ENCODE peak calls at places on chromosomes 12 and 14, in ten cellular contexts. R is pancreas, C is AG04450, K is Calu3, X is neural crest cell, G is mucosa of descending colon, E is left lung, U is astrocyte of the cerebellum, P is AG09309, W is type B pancreatic cell. I is an unnamed sample.

GRCh38 chr12:91913651-91914050 is 232.0 kb downstream of the BTG1 start:
- DNase-seq in R (no peak), C (no peak), K (no peak), X (no peak), G (no peak), E (no peak), U (no peak), P (no peak), W (no peak), I (no peak)

GRCh38 chr12:94169966-94170689 is 21.8 kb downstream of the PLXNC1 start:
- DNase-seq in R (no peak), C (no peak), K (no peak), X (no peak), G (no peak), E (no peak), U (no peak), P (no peak), W (no peak), I (no peak)

GRCh38 chr14:65949711-65950516 is 536.3 kb upstream of the CCDC196 start:
- DNase-seq in R (peak; percentile 73), C (no peak), K (peak; percentile 58), X (no peak), G (no peak), E (peak; percentile 54), U (peak; percentile 9), P (no peak), W (no peak), I (peak; percentile 23)

GRCh38 chr14:91144425-91145145 is 30.7 kb downstream of the DGLUCY start:
- DNase-seq in R (no peak), C (peak; percentile 52), K (no peak), X (no peak), G (no peak), E (no peak), U (no peak), P (no peak), W (no peak), I (no peak)

GRCh38 chr12:109727746-109728726 is 14.4 kb downstream of the FAM222A start:
- DNase-seq in R (peak; percentile 35), C (no peak), K (no peak), X (no peak), G (peak; percentile 21), E (peak; percentile 20), U (no peak), P (no peak), W (no peak), I (no peak)

GRCh38 chr12:49476091-49476490 is 62.7 kb upstream of the KCNH3 start:
- DNase-seq in R (no peak), C (no peak), K (no peak), X (no peak), G (no peak), E (no peak), U (no peak), P (no peak), W (no peak), I (no peak)

GRCh38 chr12:43882578-43883178 is 46.8 kb downstream of the TMEM117 start:
- DNase-seq in R (no peak), C (peak; percentile 54), K (peak; percentile 25), X (no peak), G (no peak), E (no peak), U (peak; percentile 61), P (peak; percentile 35), W (no peak), I (peak; percentile 55)

GRCh38 chr12:14845350-14845750 is 2.0 kb upstream of the ART4 start:
- DNase-seq in R (no peak), C (peak; percentile 48), K (peak; percentile 50), X (peak; percentile 36), G (no peak), E (no peak), U (peak; percentile 46), P (no peak), W (no peak), I (peak; percentile 64)

GRCh38 chr12:42766754-42767153 is 177.2 kb upstream of the PRICKLE1 start:
- DNase-seq in R (no peak), C (no peak), K (no peak), X (no peak), G (no peak), E (no peak), U (no peak), P (no peak), W (no peak), I (no peak)

GRCh38 chr12:76713130-76713529 is 50.8 kb upstream of the ZDHHC17 start:
- DNase-seq in R (no peak), C (no peak), K (no peak), X (no peak), G (no peak), E (no peak), U (no peak), P (no peak), W (no peak), I (no peak)
- TF ChIP-seq CTCF in R (no peak), C (no peak), K (no peak), X (no peak), G (no peak), E (no peak), U (no peak), P (no peak), W (no peak), I (no peak)

GRCh38 chr14:71515520-71515919 is 416.7 kb upstream of the RGS6 start:
- DNase-seq in R (no peak), C (no peak), K (no peak), X (no peak), G (no peak), E (no peak), U (no peak), P (no peak), W (no peak), I (no peak)
- TF ChIP-seq CTCF in R (no peak), C (no peak), K (no peak), X (no peak), G (no peak), E (no peak), U (no peak), P (no peak), W (no peak), I (no peak)

DNA sequence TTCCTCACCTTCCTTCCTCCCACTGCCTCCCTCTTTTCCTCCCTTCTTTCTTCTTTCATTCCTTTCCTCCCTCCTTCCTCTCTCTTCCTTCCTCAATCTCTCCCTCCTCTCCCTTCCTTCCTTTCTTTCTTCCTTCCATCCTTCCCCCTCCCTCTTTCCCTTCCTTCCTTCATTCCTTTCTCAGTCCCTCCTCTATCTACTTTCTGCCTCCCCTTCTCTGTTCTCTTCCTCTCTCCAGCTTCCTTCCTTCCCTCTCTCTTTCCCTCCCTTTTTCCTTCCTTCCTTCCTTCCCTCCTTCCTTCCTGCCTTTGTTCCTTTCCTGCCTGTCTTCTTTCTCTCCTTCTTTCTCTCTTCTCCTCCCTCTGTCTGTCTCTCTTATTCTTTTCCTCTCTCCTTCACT is 16.1 kb downstream of the ASCL1 start:
- DNase-seq in R (no peak), C (no peak), K (no peak), X (no peak), G (no peak), E (no peak), U (no peak), P (no peak), W (no peak), I (no peak)
- TF ChIP-seq CTCF in R (no peak), C (no peak), K (no peak), X (no peak), G (no peak), E (no peak), U (no peak), P (no peak), W (no peak), I (no peak)

GRCh38 chr12:23132357-23132756 is 507.4 kb downstream of the ETNK1 start:
- DNase-seq in R (no peak), C (no peak), K (no peak), X (no peak), G (no peak), E (no peak), U (no peak), P (no peak), W (no peak), I (no peak)

GRCh38 chr12:23126794-23127193 is 501.8 kb downstream of the ETNK1 start:
- DNase-seq in R (no peak), C (no peak), K (no peak), X (no peak), G (no peak), E (no peak), U (no peak), P (no peak), W (no peak), I (no peak)

GRCh38 chr12:23127701-23128100 is 502.7 kb downstream of the ETNK1 start:
- DNase-seq in R (no peak), C (no peak), K (no peak), X (no peak), G (no peak), E (no peak), U (no peak), P (no peak), W (no peak), I (no peak)

GRCh38 chr12:23133471-23133870 is 508.5 kb downstream of the ETNK1 start:
- DNase-seq in R (no peak), C (no peak), K (no peak), X (no peak), G (no peak), E (no peak), U (no peak), P (no peak), W (no peak), I (no peak)

DNA sequence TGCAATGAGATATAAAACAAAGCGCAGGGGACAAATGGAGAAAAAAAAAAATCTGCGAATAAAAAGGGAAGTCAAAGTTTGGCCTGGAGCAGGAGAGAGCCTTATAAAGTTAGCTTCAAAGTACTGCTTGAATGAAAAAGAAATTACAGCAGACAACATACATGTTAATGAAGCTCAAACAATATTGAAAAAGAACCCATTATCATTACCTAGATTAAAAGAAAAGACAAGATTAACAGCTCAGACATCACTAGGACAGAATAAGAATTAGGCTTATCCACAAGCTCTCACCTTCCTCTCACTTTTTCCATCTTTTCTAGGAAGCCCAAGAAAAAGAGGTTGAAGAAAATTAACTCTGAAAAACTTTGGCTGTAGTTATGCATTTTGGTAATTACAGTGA is 503.5 kb downstream of the ETNK1 start:
- DNase-seq in R (no peak), C (no peak), K (no peak), X (no peak), G (no peak), E (no peak), U (no peak), P (no peak), W (no peak), I (no peak)
- TF ChIP-seq CTCF in R (no peak), C (no peak), K (no peak), X (no peak), G (no peak), E (no peak), U (no peak), P (no peak), W (no peak), I (no peak)

I was measured in GM10248.